ENCODE peak calls at places on chromosome 20, in five cellular contexts. O, W, A, X and K are unnamed samples.

GRCh38 chr20:23234311-23235078 is 116.1 kb upstream of the NXT1 start:
- DNase-seq in O (no peak), W (no peak), A (no peak), X (no peak), K (no peak)

GRCh38 chr20:57693670-57694329 is 16.0 kb downstream of the PMEPA1 start:
- DNase-seq in O (no peak), W (no peak), A (no peak), X (no peak), K (no peak)

GRCh38 chr20:4014031-4014474 is 1.3 kb downstream of the RNF24 start:
- DNase-seq in O (no peak), W (peak; percentile 93), A (peak; percentile 68), X (peak; percentile 69), K (peak; percentile 68)

GRCh38 chr20:46139908-46140482 is 21.9 kb downstream of the CD40 start:
- DNase-seq in O (no peak), W (peak; percentile 64), A (no peak), X (no peak), K (peak; percentile 26)

GRCh38 chr20:11375966-11376365 is 541.7 kb upstream of the BTBD3 start:
- DNase-seq in O (no peak), W (no peak), A (no peak), X (no peak), K (no peak)

GRCh38 chr20:3541887-3542721 is 71.3 kb downstream of the ATRN start:
- DNase-seq in O (no peak), W (no peak), A (no peak), X (peak; percentile 63), K (no peak)

GRCh38 chr20:58447733-58448391 is 58.8 kb downstream of the VAPB start:
- DNase-seq in O (peak; percentile 14), W (peak; percentile 25), A (peak; percentile 33), X (peak; percentile 68), K (peak; percentile 52)

GRCh38 chr20:24662756-24663399 is 193.4 kb downstream of the SYNDIG1 start:
- DNase-seq in O (no peak), W (no peak), A (no peak), X (no peak), K (no peak)

GRCh38 chr20:43925786-43926185 is 11.1 kb downstream of the TOX2 start:
- DNase-seq in O (no peak), W (no peak), A (no peak), X (peak; percentile 37), K (no peak)

GRCh38 chr20:11158146-11158545 is 484.3 kb upstream of the JAG1 start:
- DNase-seq in O (no peak), W (no peak), A (no peak), X (no peak), K (no peak)

GRCh38 chr20:53847843-53848185 is 222.6 kb downstream of the BCAS1 start:
- DNase-seq in O (no peak), W (no peak), A (no peak), X (no peak), K (no peak)

GRCh38 chr20:47576516-47577033 is 74.9 kb downstream of the NCOA3 start:
- DNase-seq in O (no peak), W (peak; percentile 46), A (peak; percentile 85), X (peak; percentile 67), K (peak; percentile 55)

GRCh38 chr20:21503345-21503744 is 10.5 kb downstream of the NKX2-2 start:
- DNase-seq in O (no peak), W (no peak), A (no peak), X (no peak), K (no peak)

GRCh38 chr20:33096921-33097320 is 17.5 kb downstream of the BPIFB4 start:
- DNase-seq in O (no peak), W (no peak), A (no peak), X (no peak), K (no peak)

GRCh38 chr20:60113771-60114170 is 155.5 kb downstream of the CDH26 start:
- DNase-seq in O (no peak), W (no peak), A (no peak), X (no peak), K (peak; percentile 15)

GRCh38 chr20:5150226-5151076 is 23.6 kb downstream of the CDS2 start:
- DNase-seq in O (peak; percentile 83), W (no peak), A (no peak), X (peak; percentile 70), K (no peak)
- TF ChIP-seq POLR2A in O (no peak), W (no peak), A (no peak), X (no peak), K (no peak)

GRCh38 chr20:62401331-62401779 is 5.7 kb downstream of the CABLES2 start:
- DNase-seq in O (no peak), W (no peak), A (no peak), X (no peak), K (no peak)
- TF ChIP-seq POLR2A in O (no peak), W (no peak), A (no peak), X (no peak), K (no peak)

GRCh38 chr20:62137092-62137384 is 6.2 kb downstream of the PSMA7 start:
- DNase-seq in O (no peak), W (no peak), A (no peak), X (no peak), K (no peak)

GRCh38 chr20:62134735-62135231 is 8.4 kb downstream of the PSMA7 start:
- DNase-seq in O (peak; percentile 28), W (no peak), A (no peak), X (peak; percentile 80), K (peak; percentile 50)

GRCh38 chr20:62136283-62137091 is 6.7 kb downstream of the PSMA7 start:
- DNase-seq in O (no peak), W (peak; percentile 65), A (peak; percentile 44), X (peak; percentile 52), K (peak; percentile 77)

GRCh38 chr20:62133864-62134263 is 9.3 kb downstream of the PSMA7 start:
- DNase-seq in O (no peak), W (no peak), A (no peak), X (no peak), K (no peak)

GRCh38 chr20:62135573-62136266 is 7.5 kb downstream of the PSMA7 start:
- DNase-seq in O (no peak), W (no peak), A (no peak), X (no peak), K (no peak)
- TF ChIP-seq POLR2A in O (no peak), W (no peak), A (no peak), X (no peak), K (no peak)

GRCh38 chr20:38889792-38890496 is 36.3 kb upstream of the FAM83D start:
- DNase-seq in O (no peak), W (no peak), A (no peak), X (no peak), K (no peak)
- TF ChIP-seq POLR2A in O (no peak), W (no peak), A (no peak), X (no peak), K (no peak)

GRCh38 chr20:63497138-63497945 is 1.5 kb downstream of the EEF1A2 start:
- DNase-seq in O (peak; percentile 64), W (no peak), A (no peak), X (peak; percentile 20), K (no peak)
- TF ChIP-seq POLR2A in O (peak; percentile 51), W (no peak), A (no peak), X (no peak), K (no peak)

GRCh38 chr20:61909821-61910220 is 155.9 kb downstream of the TAF4 start:
- DNase-seq in O (no peak), W (no peak), A (no peak), X (no peak), K (no peak)

GRCh38 chr20:61915101-61915500 is 150.6 kb downstream of the TAF4 start:
- DNase-seq in O (no peak), W (no peak), A (no peak), X (no peak), K (no peak)

GRCh38 chr20:61913423-61914225 is 152.1 kb downstream of the TAF4 start:
- DNase-seq in O (no peak), W (no peak), A (no peak), X (no peak), K (no peak)

GRCh38 chr20:61911824-61912223 is 153.9 kb downstream of the TAF4 start:
- DNase-seq in O (no peak), W (no peak), A (no peak), X (no peak), K (no peak)

GRCh38 chr20:61912665-61913422 is 152.8 kb downstream of the TAF4 start:
- DNase-seq in O (no peak), W (no peak), A (no peak), X (no peak), K (no peak)
- TF ChIP-seq POLR2A in O (no peak), W (no peak), A (no peak), X (no peak), K (no peak)

GRCh38 chr20:62928246-62928939 is 2.1 kb upstream of the DIDO1 start:
- DNase-seq in O (no peak), W (no peak), A (no peak), X (no peak), K (no peak)

GRCh38 chr20:62931464-62931863 is 5.2 kb upstream of the DIDO1 start:
- DNase-seq in O (no peak), W (no peak), A (no peak), X (no peak), K (no peak)

GRCh38 chr20:62926229-62927127 is at the start of gene DIDO1:
- DNase-seq in O (peak; percentile 78), W (peak; percentile 88), A (peak; percentile 69), X (peak; percentile 89), K (peak; percentile 92)

GRCh38 chr20:62927128-62927705 is 912 bp upstream of the DIDO1 start:
- DNase-seq in O (no peak), W (no peak), A (no peak), X (no peak), K (no peak)

DNA sequence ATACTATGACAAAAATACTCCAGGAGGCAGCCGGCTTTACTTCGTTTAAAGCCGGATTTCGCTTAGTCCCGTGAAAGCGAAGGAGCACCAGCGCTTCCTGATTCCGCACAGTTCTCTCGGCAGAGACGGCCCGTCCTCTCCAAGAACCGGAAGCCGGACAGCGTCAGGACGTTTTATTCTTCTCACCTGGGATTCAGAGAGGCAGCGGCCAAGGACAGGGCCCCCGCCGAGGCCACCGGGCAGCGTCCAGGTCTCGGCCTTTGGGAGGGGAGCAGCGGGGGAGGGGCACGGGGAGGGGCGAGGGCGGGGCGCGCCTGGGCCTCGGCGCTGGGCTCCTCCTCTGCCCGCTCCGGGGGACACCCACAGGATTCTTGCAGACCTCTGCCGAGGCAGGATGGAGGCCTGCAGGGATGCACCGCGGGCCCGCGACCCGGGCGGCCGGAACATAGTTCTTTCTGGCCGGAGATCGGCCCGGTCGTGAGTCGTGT is 2.8 kb upstream of the DIDO1 start:
- DNase-seq in O (no peak), W (peak; percentile 54), A (no peak), X (peak; percentile 71), K (peak; percentile 73)
- TF ChIP-seq POLR2A in O (no peak), W (peak; percentile 42), A (no peak), X (peak; percentile 39), K (no peak)

GRCh38 chr20:31608256-31608980 is 3.3 kb downstream of the ID1 start:
- DNase-seq in O (peak; percentile 19), W (peak; percentile 93), A (peak; percentile 91), X (peak; percentile 42), K (peak; percentile 92)
- TF ChIP-seq POLR2A in O (no peak), W (peak; percentile 37), A (no peak), X (no peak), K (no peak)